ENCODE peak calls at places on chromosomes 2 and 18, in eight cellular contexts. O is HFFc6; P is psoas muscle; K is T-helper 22 cell; Y is T-helper 9 cell; D is stimulated activated naive CD4-positive, alpha-beta T cell; S is OCI-LY7; B is non-pigmented ciliary epithelial cell. G is an unnamed sample.

GRCh38 chr2:73260338-73260984 is 23.8 kb downstream of the FBXO41 start:
- DNase-seq in O (peak), P (peak), K (no peak), Y (no peak), D (no peak), S (peak), B (no peak), G (peak)

GRCh38 chr2:208077286-208077685 is 47.0 kb downstream of the CRYGD start:
- DNase-seq in O (peak), P (no peak), K (no peak), Y (no peak), D (no peak), S (no peak), B (no peak), G (no peak)

GRCh38 chr2:156864230-156864629 is 393.3 kb upstream of the GALNT5 start:
- DNase-seq in O (no peak), P (no peak), K (no peak), Y (no peak), D (no peak), S (no peak), B (no peak), G (no peak)

GRCh38 chr2:106076941-106077340 is 117.2 kb downstream of the UXS1 start:
- DNase-seq in O (no peak), P (no peak), K (no peak), Y (no peak), D (peak), S (no peak), B (no peak), G (peak)

GRCh38 chr2:238649936-238650518 is 197.9 kb upstream of the TWIST2 start:
- DNase-seq in O (no peak), P (no peak), K (no peak), Y (no peak), D (no peak), S (no peak), B (no peak), G (no peak)

GRCh38 chr2:128032092-128032491 is 4.2 kb upstream of the SAP130 start:
- DNase-seq in O (no peak), P (no peak), K (no peak), Y (no peak), D (no peak), S (no peak), B (no peak), G (no peak)

GRCh38 chr18:29648891-29649290 is 1393.7 kb downstream of the DSC3 start:
- DNase-seq in O (no peak), P (no peak), K (no peak), Y (no peak), D (no peak), S (no peak), B (no peak), G (no peak)

GRCh38 chr18:48408727-48409590 is at the start of gene ZBTB7C:
- DNase-seq in O (no peak), P (peak), K (no peak), Y (peak), D (no peak), S (no peak), B (no peak), G (peak)

GRCh38 chr2:148670773-148671172 is 26.2 kb downstream of the EPC2 start:
- DNase-seq in O (peak), P (no peak), K (no peak), Y (no peak), D (no peak), S (no peak), B (no peak), G (no peak)

GRCh38 chr2:72951303-72952095 is 34.2 kb downstream of the EMX1 start:
- DNase-seq in O (no peak), P (no peak), K (no peak), Y (no peak), D (no peak), S (peak), B (no peak), G (no peak)

GRCh38 chr2:209593930-209594329 is 170.1 kb downstream of the MAP2 start:
- DNase-seq in O (no peak), P (no peak), K (no peak), Y (no peak), D (no peak), S (no peak), B (no peak), G (no peak)

GRCh38 chr2:69164379-69164778 is 151.4 kb downstream of the ANTXR1 start:
- DNase-seq in O (peak), P (no peak), K (no peak), Y (no peak), D (no peak), S (no peak), B (peak), G (peak)

GRCh38 chr2:127388423-127389164 is 819 bp upstream of the MAP3K2 start:
- DNase-seq in O (peak), P (no peak), K (no peak), Y (no peak), D (no peak), S (peak), B (no peak), G (no peak)

G was measured in myocyte.